ENCODE peak calls at places on chromosomes 5 and 9, in seven cellular contexts. One of them, this sample, is unnamed.

GRCh38 chr9:134757206-134757975 is 115.8 kb downstream of the COL5A1 start:
- DNase-seq in EH: no peak
- DNase-seq in uterus: no peak
- DNase-seq in EL: no peak
- DNase-seq in hepatocyte: no peak
- DNase-seq in KG1: no peak
- DNase-seq in thoracic aorta: no peak
- DNase-seq in this sample: no peak

GRCh38 chr5:88787856-88788255 is 95.1 kb downstream of the MEF2C start:
- DNase-seq in EL: peak
- DNase-seq in KG1: no peak
- DNase-seq in thoracic aorta: no peak
- DNase-seq in hepatocyte: no peak
- DNase-seq in uterus: no peak
- DNase-seq in EH: peak
- DNase-seq in this sample: no peak

GRCh38 chr5:151708126-151708525 is 21.4 kb upstream of the SPARC start:
- DNase-seq in KG1: no peak
- DNase-seq in EH: peak
- DNase-seq in thoracic aorta: no peak
- DNase-seq in hepatocyte: no peak
- DNase-seq in EL: peak
- DNase-seq in uterus: no peak
- DNase-seq in this sample: no peak

GRCh38 chr5:386432-387341 is 56.3 kb upstream of the EXOC3 start:
- DNase-seq in uterus: no peak
- DNase-seq in KG1: no peak
- DNase-seq in thoracic aorta: no peak
- DNase-seq in EL: peak
- DNase-seq in hepatocyte: peak
- DNase-seq in EH: peak
- DNase-seq in this sample: no peak

GRCh38 chr5:180830253-180831138 is 27.9 kb upstream of the MGAT1 start:
- DNase-seq in hepatocyte: peak
- DNase-seq in thoracic aorta: no peak
- DNase-seq in uterus: peak
- DNase-seq in KG1: no peak
- DNase-seq in EH: peak
- DNase-seq in EL: no peak
- DNase-seq in this sample: no peak

GRCh38 chr9:111945216-111945615 is 48.6 kb downstream of the UGCG start:
- DNase-seq in uterus: no peak
- DNase-seq in hepatocyte: no peak
- DNase-seq in KG1: no peak
- DNase-seq in EL: peak
- DNase-seq in thoracic aorta: no peak
- DNase-seq in EH: peak
- DNase-seq in this sample: no peak

GRCh38 chr5:51644976-51645375 is 261.7 kb downstream of the ISL1 start:
- DNase-seq in EH: no peak
- DNase-seq in hepatocyte: no peak
- DNase-seq in thoracic aorta: no peak
- DNase-seq in uterus: no peak
- DNase-seq in EL: no peak
- DNase-seq in KG1: no peak
- DNase-seq in this sample: no peak

GRCh38 chr5:167460449-167461020 is 830.9 kb upstream of the WWC1 start:
- DNase-seq in EH: no peak
- DNase-seq in EL: no peak
- DNase-seq in thoracic aorta: no peak
- DNase-seq in KG1: no peak
- DNase-seq in hepatocyte: no peak
- DNase-seq in uterus: no peak
- DNase-seq in this sample: no peak

GRCh38 chr5:137921931-137922330 is 32.7 kb downstream of the PKD2L2 start:
- DNase-seq in thoracic aorta: no peak
- DNase-seq in uterus: no peak
- DNase-seq in KG1: no peak
- DNase-seq in EH: peak
- DNase-seq in hepatocyte: no peak
- DNase-seq in EL: peak
- DNase-seq in this sample: no peak

GRCh38 chr9:98248737-98249474 is 6.5 kb downstream of the TBC1D2 start:
- DNase-seq in uterus: no peak
- DNase-seq in EH: peak
- DNase-seq in EL: peak
- DNase-seq in hepatocyte: peak
- DNase-seq in KG1: peak
- DNase-seq in thoracic aorta: no peak
- DNase-seq in this sample: no peak

GRCh38 chr9:98940278-98940677 is 3.4 kb upstream of the COL15A1 start:
- DNase-seq in EH: no peak
- DNase-seq in hepatocyte: no peak
- DNase-seq in uterus: no peak
- DNase-seq in KG1: no peak
- DNase-seq in thoracic aorta: no peak
- DNase-seq in EL: no peak
- DNase-seq in this sample: no peak

GRCh38 chr9:137502008-137502913 is 43.1 kb upstream of the NSMF start:
- DNase-seq in uterus: no peak
- DNase-seq in EL: no peak
- DNase-seq in EH: no peak
- DNase-seq in hepatocyte: no peak
- DNase-seq in thoracic aorta: no peak
- DNase-seq in KG1: no peak
- DNase-seq in this sample: no peak

GRCh38 chr5:103224118-103224893 is 34.3 kb upstream of the MACIR start:
- DNase-seq in thoracic aorta: no peak
- DNase-seq in hepatocyte: peak
- DNase-seq in EH: peak
- DNase-seq in EL: peak
- DNase-seq in KG1: no peak
- DNase-seq in uterus: no peak
- DNase-seq in this sample: no peak

This sample was measured in GOT3.